ENCODE peak calls at places on chromosomes 11 and 22, in five cellular contexts. O, X, I, R and C are unnamed samples.

GRCh38 chr11:93822359-93822758 is 28.1 kb downstream of the VSTM5 start:
- DNase-seq in O (no peak), X (no peak), I (no peak), R (no peak), C (no peak)

GRCh38 chr22:40709752-40710413 is 30.6 kb downstream of the MCHR1 start:
- DNase-seq in O (no peak), X (no peak), I (peak), R (no peak), C (no peak)

GRCh38 chr11:34252651-34253050 is 105.2 kb downstream of the ABTB2 start:
- DNase-seq in O (no peak), X (no peak), I (no peak), R (no peak), C (no peak)

GRCh38 chr11:133945087-133945974 is 11.4 kb downstream of the IGSF9B start:
- DNase-seq in O (no peak), X (no peak), I (peak), R (no peak), C (no peak)

GRCh38 chr11:10197091-10197490 is 96.9 kb downstream of the SBF2 start:
- DNase-seq in O (no peak), X (no peak), I (peak), R (no peak), C (peak)

GRCh38 chr11:369336-370018 is at the start of gene B4GALNT4:
- DNase-seq in O (no peak), X (no peak), I (peak), R (peak), C (no peak)

GRCh38 chr11:61467609-61468401 is 37.9 kb downstream of the SDHAF2 start:
- DNase-seq in O (no peak), X (no peak), I (no peak), R (no peak), C (no peak)

GRCh38 chr22:44583854-44584253 is 85.8 kb upstream of the RTL6 start:
- DNase-seq in O (no peak), X (no peak), I (no peak), R (no peak), C (no peak)

GRCh38 chr11:43789700-43790443 is 90.8 kb upstream of the ALKBH3 start:
- DNase-seq in O (no peak), X (no peak), I (peak), R (no peak), C (peak)

GRCh38 chr11:130092661-130093060 is 23.0 kb downstream of the APLP2 start:
- DNase-seq in O (no peak), X (no peak), I (no peak), R (no peak), C (no peak)

GRCh38 chr11:35787626-35788025 is 125.1 kb downstream of the TRIM44 start:
- DNase-seq in O (no peak), X (no peak), I (peak), R (no peak), C (no peak)

GRCh38 chr11:11620251-11620965 is 1.4 kb downstream of the GALNT18 start:
- DNase-seq in O (peak), X (peak), I (peak), R (peak), C (no peak)

GRCh38 chr22:37187552-37187890 is 526 bp downstream of the C1QTNF6 start:
- DNase-seq in O (peak), X (no peak), I (peak), R (no peak), C (no peak)

GRCh38 chr11:45583981-45584380 is 81.4 kb downstream of the CHST1 start:
- DNase-seq in O (no peak), X (no peak), I (no peak), R (no peak), C (no peak)

GRCh38 chr22:48629631-48630443 is 1197.8 kb downstream of the BRD1 start:
- DNase-seq in O (no peak), X (no peak), I (no peak), R (no peak), C (no peak)

GRCh38 chr22:39839198-39839597 is 54.4 kb downstream of the ENTHD1 start:
- DNase-seq in O (no peak), X (no peak), I (no peak), R (no peak), C (no peak)

GRCh38 chr11:32289701-32290100 is 145.6 kb downstream of the WT1 start:
- DNase-seq in O (no peak), X (no peak), I (no peak), R (no peak), C (no peak)

GRCh38 chr11:18192988-18193387 is 20.4 kb downstream of the MRGPRX4 start:
- DNase-seq in O (no peak), X (no peak), I (no peak), R (no peak), C (no peak)

GRCh38 chr11:95230054-95231034 is 658 bp downstream of the SESN3 start:
- DNase-seq in O (no peak), X (peak), I (no peak), R (peak), C (no peak)

GRCh38 chr11:73662445-73663157 is 16.2 kb downstream of the PLEKHB1 start:
- DNase-seq in O (no peak), X (no peak), I (no peak), R (no peak), C (no peak)

GRCh38 chr11:117997436-117998200 is 11.4 kb downstream of the IL10RA start:
- DNase-seq in O (no peak), X (no peak), I (no peak), R (no peak), C (no peak)

GRCh38 chr11:33514079-33514690 is 186.4 kb downstream of the C11orf91 start:
- DNase-seq in O (no peak), X (no peak), I (no peak), R (no peak), C (no peak)

GRCh38 chr11:122711362-122711761 is 55.8 kb downstream of the UBASH3B start:
- DNase-seq in O (no peak), X (no peak), I (no peak), R (no peak), C (no peak)

GRCh38 chr11:65554842-65555395 is 3.2 kb downstream of the LTBP3 start:
- DNase-seq in O (no peak), X (no peak), I (no peak), R (no peak), C (no peak)

GRCh38 chr22:36386351-36386899 is 1.3 kb downstream of the MYH9 start:
- DNase-seq in O (no peak), X (no peak), I (no peak), R (no peak), C (no peak)

GRCh38 chr11:33682446-33682845 is 18.2 kb downstream of the C11orf91 start:
- DNase-seq in O (no peak), X (no peak), I (no peak), R (peak), C (no peak)